ENCODE peak calls at places on chromosome 2, in six cellular contexts. M is stimulated activated CD4-positive, alpha-beta T cell treated with anti-CD3 and anti-CD28 coated beads, Interleukin-15, amount 100 ng/mL, for 1 hour; Y is GM10248; I is fibroblast of mammary gland; V is stimulated activated CD8-positive, alpha-beta memory T cell treated with anti-CD3 and anti-CD28 coated beads, Interleukin-12 subunit alpha, Interleukin-12 subunit beta, amount 100 ng/mL, for 4 hours; P is COR-L47. X is an unnamed sample.

GRCh38 chr2:3611611-3612010 is 16.7 kb downstream of the COLEC11 start:
- DNase-seq in M (no peak), Y (peak; percentile 2), I (no peak), V (no peak), P (no peak), X (no peak)

GRCh38 chr2:44745922-44746321 is 195.6 kb upstream of the SIX3 start:
- DNase-seq in M (no peak), Y (no peak), I (no peak), V (no peak), P (no peak), X (no peak)

GRCh38 chr2:133787207-133787606 is 218.9 kb upstream of the NCKAP5 start:
- DNase-seq in M (no peak), Y (no peak), I (peak; percentile 68), V (no peak), P (no peak), X (no peak)

GRCh38 chr2:230908595-230909191 is 16.3 kb downstream of the GPR55 start:
- DNase-seq in M (no peak), Y (no peak), I (peak; percentile 92), V (no peak), P (peak; percentile 66), X (peak; percentile 48)

GRCh38 chr2:7795358-7796199 is 878.4 kb downstream of the RNF144A start:
- DNase-seq in M (no peak), Y (no peak), I (peak; percentile 35), V (no peak), P (peak; percentile 12), X (peak; percentile 29)

GRCh38 chr2:229407170-229407569 is 136.1 kb upstream of the PID1 start:
- DNase-seq in M (no peak), Y (no peak), I (peak; percentile 100), V (no peak), P (no peak), X (peak; percentile 85)

GRCh38 chr2:156229724-156230362 is 102.7 kb downstream of the NR4A2 start:
- DNase-seq in M (no peak), Y (no peak), I (no peak), V (no peak), P (peak; percentile 2), X (no peak)

GRCh38 chr2:191631754-191632153 is 46.2 kb upstream of the NABP1 start:
- DNase-seq in M (no peak), Y (no peak), I (peak; percentile 70), V (no peak), P (no peak), X (peak; percentile 60)

GRCh38 chr2:29455202-29455885 is 340.1 kb downstream of the CLIP4 start:
- DNase-seq in M (no peak), Y (no peak), I (peak; percentile 32), V (no peak), P (no peak), X (peak; percentile 46)

GRCh38 chr2:217837001-217837491 is 165.7 kb downstream of the TNS1 start:
- DNase-seq in M (no peak), Y (no peak), I (peak; percentile 84), V (no peak), P (peak; percentile 30), X (peak; percentile 67)

GRCh38 chr2:186949716-186950256 is 100.8 kb upstream of the ZSWIM2 start:
- DNase-seq in M (no peak), Y (no peak), I (no peak), V (no peak), P (no peak), X (no peak)

GRCh38 chr2:216348909-216349308 is 23.4 kb downstream of the MARCHF4 start:
- DNase-seq in M (no peak), Y (no peak), I (peak; percentile 91), V (no peak), P (no peak), X (peak; percentile 28)

GRCh38 chr2:234643407-234643806 is 146.5 kb upstream of the ARL4C start:
- DNase-seq in M (no peak), Y (no peak), I (no peak), V (no peak), P (no peak), X (no peak)

GRCh38 chr2:38600242-38600891 is 2.4 kb downstream of the HNRNPLL start:
- DNase-seq in M (no peak), Y (no peak), I (no peak), V (no peak), P (no peak), X (no peak)

GRCh38 chr2:37971971-37972370 is 46.9 kb downstream of the RMDN2 start:
- DNase-seq in M (no peak), Y (no peak), I (no peak), V (no peak), P (no peak), X (no peak)

GRCh38 chr2:37855283-37856041 is 69.6 kb upstream of the RMDN2 start:
- DNase-seq in M (no peak), Y (no peak), I (no peak), V (no peak), P (no peak), X (no peak)

GRCh38 chr2:84846041-84846663 is 34.7 kb downstream of the TRABD2A start:
- DNase-seq in M (no peak), Y (no peak), I (no peak), V (no peak), P (no peak), X (peak; percentile 28)

GRCh38 chr2:36352711-36353110 is 2.9 kb upstream of the CRIM1 start:
- DNase-seq in M (no peak), Y (no peak), I (peak; percentile 82), V (no peak), P (no peak), X (peak; percentile 56)

GRCh38 chr2:57080035-57080434 is 896.2 kb downstream of the CCDC85A start:
- DNase-seq in M (no peak), Y (no peak), I (peak; percentile 43), V (no peak), P (no peak), X (no peak)